ENCODE peak calls at places on chromosomes 5 and 9, in eight cellular contexts. A is hepatocyte, O is GM23338, M is neural progenitor cell, W is HCT116, E is OCI-LY7, U is SK-N-SH, D is MM.1S. H is an unnamed sample.
A peak's percentile ranks its signal among the peaks of the same experiment; 100 is the strongest.

GRCh38 chr5:168015506-168015905 is 275.9 kb upstream of the WWC1 start:
- DNase-seq in D (no peak), W (no peak), O (no peak), A (no peak), M (no peak), E (no peak), U (no peak), H (no peak)

GRCh38 chr9:36023260-36024048 is 13.3 kb upstream of the RECK start:
- DNase-seq in W (peak; percentile 59), A (peak; percentile 82), U (peak; percentile 68), O (peak; percentile 87), D (peak; percentile 78), M (peak; percentile 81), E (peak; percentile 76), H (peak; percentile 75)

GRCh38 chr5:79193643-79194042 is 42.3 kb upstream of the JMY start:
- DNase-seq in M (no peak), O (no peak), U (no peak), E (no peak), D (no peak), W (no peak), A (peak; percentile 33), H (peak; percentile 66)

GRCh38 chr9:113886471-113886870 is 10.4 kb downstream of the ZNF618 start:
- DNase-seq in D (peak; percentile 44), O (peak; percentile 51), A (no peak), W (no peak), E (no peak), U (no peak), M (peak; percentile 60), H (no peak)

GRCh38 chr9:36537861-36538260 is 34.8 kb upstream of the MELK start:
- DNase-seq in D (no peak), O (no peak), A (no peak), U (no peak), W (no peak), M (no peak), E (no peak), H (no peak)

GRCh38 chr5:6829150-6829784 is 116.0 kb downstream of the TENT4A start:
- DNase-seq in D (peak; percentile 58), U (no peak), M (no peak), A (no peak), E (no peak), O (no peak), W (no peak), H (no peak)

GRCh38 chr9:93114984-93115335 is 18.9 kb downstream of the CARD19 start:
- DNase-seq in E (no peak), D (no peak), U (no peak), W (no peak), M (no peak), O (no peak), A (no peak), H (no peak)

GRCh38 chr9:35646583-35647265 is 4.0 kb downstream of the SIT1 start:
- DNase-seq in A (peak; percentile 97), D (peak; percentile 88), M (peak; percentile 96), U (peak; percentile 97), W (peak; percentile 70), E (peak; percentile 93), O (peak; percentile 96), H (peak; percentile 87)

GRCh38 chr5:135106610-135107009 is 72.6 kb upstream of the PITX1 start:
- DNase-seq in O (no peak), U (no peak), D (no peak), W (no peak), E (no peak), M (no peak), A (no peak), H (no peak)

GRCh38 chr5:130068988-130069387 is 164.7 kb downstream of the CHSY3 start:
- DNase-seq in M (no peak), D (no peak), E (no peak), A (no peak), O (no peak), W (no peak), U (no peak), H (peak; percentile 26)

GRCh38 chr5:173591300-173591622 is 25.2 kb downstream of the BOD1 start:
- DNase-seq in M (no peak), U (peak; percentile 47), D (no peak), W (no peak), E (no peak), O (no peak), A (no peak), H (no peak)

GRCh38 chr5:138601444-138601843 is 26.2 kb upstream of the HSPA9 start:
- DNase-seq in E (no peak), D (no peak), O (no peak), W (no peak), M (no peak), A (peak; percentile 67), U (no peak), H (no peak)
- H3K4me2 ChIP-seq in E (no peak overlapping the region), D (no peak overlapping the region), O (no peak overlapping the region), W (no peak overlapping the region), M (no peak overlapping the region), A (no peak overlapping the region), U (no peak overlapping the region), H (no peak overlapping the region)

GRCh38 chr5:94810281-94810680 is 191.8 kb downstream of the SLF1 start:
- DNase-seq in A (no peak), M (no peak), O (no peak), E (no peak), W (no peak), D (no peak), U (no peak), H (no peak)

GRCh38 chr5:94807985-94808384 is 189.5 kb downstream of the SLF1 start:
- DNase-seq in U (no peak), M (no peak), O (no peak), W (no peak), E (no peak), D (no peak), A (no peak), H (no peak)

GRCh38 chr5:94808497-94808896 is 190.0 kb downstream of the SLF1 start:
- DNase-seq in U (no peak), E (no peak), M (no peak), O (no peak), A (no peak), D (no peak), W (no peak), H (no peak)

GRCh38 chr5:94811341-94811740 is 192.9 kb downstream of the SLF1 start:
- DNase-seq in W (no peak), M (no peak), A (no peak), O (no peak), D (no peak), U (no peak), E (no peak), H (no peak)

DNA sequence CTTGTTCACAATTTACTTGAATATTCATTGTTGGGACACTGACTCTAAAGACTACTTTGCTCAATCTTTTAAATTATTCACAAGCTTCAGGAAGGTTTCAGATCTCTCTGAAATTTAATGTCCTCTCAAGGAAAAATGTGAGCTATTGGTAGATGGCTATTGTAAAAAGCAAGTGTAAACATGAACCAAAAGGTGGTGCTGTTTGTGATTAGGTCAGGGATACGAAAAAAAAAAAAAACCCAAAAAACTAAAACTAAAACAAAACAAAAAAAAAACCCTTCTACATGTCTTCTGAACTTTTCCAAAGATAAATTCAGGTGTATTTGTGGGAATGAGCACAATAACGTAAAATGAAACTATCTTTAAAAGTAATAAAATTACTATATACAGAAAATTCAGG is 193.8 kb downstream of the SLF1 start:
- DNase-seq in D (no peak), E (no peak), U (no peak), W (no peak), O (no peak), A (no peak), M (no peak), H (no peak)
- TF ChIP-seq CTCF in D (no peak), E (peak; percentile 55), U (no peak), W (no peak), O (no peak), A (no peak), M (peak; percentile 26), H (peak; percentile 30)

DNA sequence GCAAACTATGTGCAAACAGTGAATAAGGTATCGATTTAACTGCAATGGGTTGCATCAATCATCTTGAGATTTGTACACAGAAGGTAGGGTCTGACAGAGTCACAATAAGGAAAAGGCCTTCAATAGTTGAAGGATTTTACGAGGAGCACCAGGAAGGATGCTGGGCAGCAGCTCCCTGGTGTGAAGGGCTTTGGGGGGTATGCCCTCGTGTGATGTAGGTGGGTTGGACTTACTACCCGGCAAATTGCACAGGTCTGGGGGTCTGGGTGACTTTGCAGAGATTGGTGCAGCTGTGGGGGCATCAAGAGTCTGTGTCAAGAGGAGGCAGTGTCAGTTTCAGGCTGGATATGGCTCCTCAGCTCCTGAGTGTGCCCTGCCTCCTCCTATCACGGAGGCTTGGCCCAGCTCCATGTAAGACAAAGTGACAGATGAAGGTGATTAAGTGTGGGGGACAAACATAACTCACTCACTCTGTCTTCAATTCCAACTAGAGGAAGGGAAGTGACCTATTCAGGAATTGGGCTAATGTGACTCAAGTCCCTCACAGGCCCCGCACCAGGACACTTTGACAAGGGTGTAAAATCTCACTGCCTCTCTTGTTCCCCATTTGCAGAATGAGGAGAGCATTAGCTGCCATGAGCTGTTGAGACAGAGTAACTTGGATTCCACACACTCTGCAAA is 166.8 kb downstream of the ICE1 start:
- DNase-seq in O (no peak), E (no peak), A (no peak), W (no peak), D (no peak), U (no peak), M (no peak), H (no peak)
- TF ChIP-seq EZH2phosphoT487 in O (no peak), E (no peak), A (no peak), W (no peak), D (no peak), U (no peak), M (no peak), H (no peak)

GRCh38 chr5:14914603-14915277 is 43.2 kb upstream of the ANKH start:
- DNase-seq in W (no peak), U (no peak), E (no peak), M (no peak), O (no peak), D (no peak), A (no peak), H (peak; percentile 76)

GRCh38 chr5:14914193-14914592 is 42.6 kb upstream of the ANKH start:
- DNase-seq in E (no peak), D (no peak), M (no peak), O (no peak), A (no peak), W (no peak), U (no peak), H (no peak)

GRCh38 chr5:14913141-14913540 is 41.6 kb upstream of the ANKH start:
- DNase-seq in D (no peak), M (no peak), A (no peak), E (no peak), O (no peak), U (no peak), W (no peak), H (no peak)

GRCh38 chr5:14917719-14918118 is 46.1 kb upstream of the ANKH start:
- DNase-seq in U (peak; percentile 44), W (no peak), D (no peak), E (no peak), M (no peak), A (no peak), O (no peak), H (peak; percentile 64)

DNA sequence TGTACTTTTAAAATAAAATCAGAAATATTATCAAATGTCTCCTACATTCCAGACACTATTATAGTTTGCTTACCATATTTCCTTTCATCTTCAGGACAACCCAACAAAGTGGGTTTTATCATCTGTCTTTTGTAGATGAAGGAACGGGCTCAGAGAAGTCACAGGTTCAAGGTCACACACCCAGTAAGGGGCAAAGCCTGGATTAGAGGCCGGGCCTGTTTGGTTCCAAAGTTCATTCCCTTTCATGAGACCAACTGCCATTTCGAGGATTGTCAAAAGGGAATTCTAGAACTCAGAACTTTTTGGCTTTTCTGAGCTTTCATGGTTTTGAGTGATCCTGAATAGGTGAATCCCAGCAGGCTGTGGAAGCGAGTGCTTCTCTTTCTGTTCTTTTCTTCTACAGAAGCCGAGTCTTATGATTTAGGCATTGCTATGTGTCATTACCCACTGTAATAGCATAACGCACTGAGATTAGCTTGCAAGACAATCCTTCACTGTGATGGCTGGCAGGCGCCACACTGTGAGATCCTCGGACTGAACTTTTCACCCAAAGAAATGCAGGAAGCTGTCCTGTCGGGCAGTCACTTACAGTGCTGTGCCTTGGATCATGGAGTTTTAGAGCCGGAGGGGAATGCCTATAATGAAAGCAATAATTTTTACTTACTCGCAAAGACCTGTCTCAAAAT is 43.9 kb upstream of the ANKH start:
- DNase-seq in M (no peak), E (no peak), W (no peak), O (no peak), U (no peak), A (peak; percentile 21), D (no peak), H (no peak)
- H3K4me2 ChIP-seq in M (no peak overlapping the region), E (no peak overlapping the region), W (no peak overlapping the region), O (no peak overlapping the region), U (peak overlapping the region; percentile 56), A (no peak overlapping the region), D (no peak overlapping the region), H (no peak overlapping the region)

H was measured in PC-3.